ENCODE peak calls at places on chromosomes 11 and 22, in seven cellular contexts. Y, L, Z, H, O, Q and P are unnamed samples.

GRCh38 chr22:10961043-10961860 is 4566.7 kb upstream of the OR11H1 start:
- DNase-seq in Y (no peak), Q (no peak), H (no peak), O (peak), L (no peak), Z (no peak), P (no peak)

GRCh38 chr11:12864316-12865156 is 144.6 kb upstream of the RASSF10 start:
- DNase-seq in Z (peak), Q (peak), H (peak), O (no peak), Y (peak), L (peak), P (peak)

GRCh38 chr11:88411265-88411664 is 73.7 kb upstream of the CTSC start:
- DNase-seq in Z (peak), H (no peak), L (peak), Q (peak), Y (no peak), O (no peak), P (peak)

GRCh38 chr11:548700-549603 is 11.6 kb downstream of the LMNTD2 start:
- DNase-seq in Z (peak), O (no peak), Q (no peak), Y (no peak), H (no peak), L (no peak), P (no peak)

GRCh38 chr11:36196476-36197099 is 92.6 kb downstream of the COMMD9 start:
- DNase-seq in L (no peak), Z (peak), O (no peak), H (no peak), Q (no peak), Y (no peak), P (no peak)

GRCh38 chr11:12694182-12694531 is 19.9 kb downstream of the TEAD1 start:
- DNase-seq in O (peak), Z (peak), Q (no peak), L (no peak), Y (peak), H (no peak), P (no peak)

GRCh38 chr22:45934659-45935341 is 42.2 kb downstream of the WNT7B start:
- DNase-seq in O (no peak), H (no peak), Q (peak), Y (no peak), Z (peak), L (peak), P (peak)

GRCh38 chr11:122784325-122785155 is 53.8 kb upstream of the CRTAM start:
- DNase-seq in Z (peak), O (no peak), Y (no peak), H (no peak), L (peak), Q (peak), P (peak)

GRCh38 chr11:60899021-60899936 is 7.1 kb downstream of the PRPF19 start:
- DNase-seq in Z (peak), L (peak), Q (peak), O (no peak), H (no peak), Y (peak), P (peak)

GRCh38 chr11:61834278-61835004 is 6.3 kb downstream of the FADS2 start:
- DNase-seq in Y (peak), O (no peak), Q (no peak), H (peak), Z (peak), L (no peak), P (peak)

GRCh38 chr11:36075053-36075452 is 131.2 kb downstream of the LDLRAD3 start:
- DNase-seq in O (no peak), Q (no peak), L (peak), Z (peak), H (no peak), Y (no peak), P (peak)

GRCh38 chr22:21694795-21695431 is 29.1 kb downstream of the PPIL2 start:
- DNase-seq in L (no peak), O (no peak), H (no peak), Y (no peak), Q (no peak), Z (no peak), P (no peak)

GRCh38 chr11:56751480-56751879 is 3.0 kb upstream of the OR9G4 start:
- DNase-seq in L (no peak), Q (no peak), O (no peak), H (no peak), Y (no peak), Z (no peak), P (no peak)

GRCh38 chr22:50720861-50721844 is 16.9 kb upstream of the ACR start:
- DNase-seq in Z (no peak), H (no peak), L (no peak), O (no peak), Q (no peak), Y (peak), P (no peak)
- TF ChIP-seq CTCF in Z (no peak), H (no peak), L (no peak), O (no peak), Q (no peak), Y (no peak), P (no peak)

GRCh38 chr22:26636296-26636695 is 14.5 kb downstream of the CRYBA4 start:
- DNase-seq in Z (no peak), H (no peak), Y (no peak), O (no peak), L (no peak), Q (no peak), P (no peak)
- H3K4me3 ChIP-seq in Z (no peak), H (no peak), Y (no peak), O (no peak), L (no peak), Q (no peak), P (no peak)

GRCh38 chr11:69138265-69138664 is 17.5 kb upstream of the SMIM38 start:
- DNase-seq in Y (no peak), Q (peak), O (no peak), H (no peak), L (peak), Z (peak), P (peak)
- TF ChIP-seq CTCF in Y (no peak), Q (no peak), O (no peak), H (no peak), L (no peak), Z (no peak), P (no peak)

GRCh38 chr22:39458443-39459083 is 1.8 kb downstream of the MGAT3 start:
- DNase-seq in Y (no peak), Z (no peak), O (no peak), Q (no peak), H (no peak), L (no peak), P (no peak)

GRCh38 chr22:39459681-39460080 is 2.9 kb downstream of the MGAT3 start:
- DNase-seq in Z (no peak), O (no peak), Q (no peak), L (no peak), H (no peak), Y (no peak), P (no peak)

GRCh38 chr22:39457047-39457545 is 284 bp downstream of the MGAT3 start:
- DNase-seq in Y (no peak), Z (no peak), Q (no peak), L (no peak), O (no peak), H (no peak), P (no peak)

GRCh38 chr22:39456262-39457046 is at the start of gene MGAT3:
- DNase-seq in H (peak), L (no peak), Q (no peak), Y (no peak), Z (no peak), O (no peak), P (no peak)

DNA sequence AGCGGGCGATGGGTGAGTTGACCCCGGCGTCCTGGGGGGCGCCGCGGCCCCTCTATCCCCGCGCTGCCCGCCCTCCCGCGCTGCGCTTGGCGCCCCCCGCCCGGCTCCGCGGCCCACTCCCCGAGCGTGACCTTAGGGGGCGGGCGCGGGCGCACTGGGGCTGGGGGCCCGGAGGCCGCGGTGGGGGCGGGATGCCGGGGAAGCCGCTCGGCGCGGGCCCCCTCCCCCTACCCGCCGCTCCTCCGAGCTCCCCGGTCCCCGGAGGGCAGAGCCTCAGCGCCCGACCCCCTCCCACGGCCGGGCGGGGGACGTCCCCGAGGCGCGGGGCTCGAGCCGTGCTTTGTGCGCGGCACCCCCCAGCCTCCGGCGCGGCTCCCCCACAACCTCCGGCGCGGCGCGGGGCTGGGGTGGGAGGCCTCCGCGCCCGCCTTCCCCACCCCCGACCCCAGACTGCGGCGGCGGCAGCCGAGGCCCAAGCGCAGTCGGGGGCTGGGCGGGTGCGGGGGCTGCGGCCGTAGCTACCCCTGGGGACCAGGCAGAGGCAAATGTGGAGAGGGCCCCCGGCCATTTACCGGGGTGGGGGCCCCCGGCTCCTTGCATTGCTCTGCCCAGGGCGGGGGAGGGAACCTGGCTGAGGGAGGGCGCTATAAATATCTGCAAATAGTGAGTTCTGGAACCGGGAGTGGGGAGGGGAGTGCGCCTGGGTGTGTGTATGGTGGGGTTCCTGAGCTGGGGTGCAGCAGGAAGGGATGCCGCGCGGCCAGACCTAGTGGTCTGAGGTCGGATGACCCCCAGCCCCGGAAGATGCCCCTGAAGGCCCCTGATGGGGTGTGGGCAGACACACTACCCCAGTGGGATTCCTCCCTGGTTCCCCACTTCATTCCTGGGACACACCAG is 982 bp downstream of the MGAT3 start:
- DNase-seq in Q (no peak), Z (no peak), L (no peak), Y (no peak), H (no peak), O (no peak), P (no peak)
- H3K4me3 ChIP-seq in Q (no peak), Z (peak), L (no peak), Y (peak), H (peak), O (peak), P (peak)

DNA sequence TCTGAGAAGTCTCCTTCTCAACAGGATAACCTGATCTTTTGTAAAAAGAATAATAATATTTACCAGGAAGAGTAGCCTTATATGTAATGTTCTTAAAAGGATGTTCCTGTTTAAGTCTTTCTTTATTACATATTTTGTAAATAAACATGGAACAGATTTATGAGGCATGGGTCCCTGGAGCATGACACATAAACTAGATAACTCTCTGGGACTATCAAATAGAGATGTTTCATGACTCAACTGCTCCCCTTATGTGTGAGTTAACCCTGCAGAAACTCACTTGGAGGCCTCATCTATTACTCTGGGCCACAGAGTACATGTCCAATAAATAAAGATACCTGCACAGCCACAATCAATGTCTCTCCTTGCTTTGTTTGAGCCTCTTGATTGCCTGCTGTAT is 64.6 kb downstream of the GDPD4 start:
- DNase-seq in Z (no peak), L (no peak), Y (no peak), O (no peak), H (no peak), Q (no peak), P (no peak)
- TF ChIP-seq CTCF in Z (no peak), L (no peak), Y (no peak), O (no peak), H (no peak), Q (no peak), P (no peak)

GRCh38 chr11:128891410-128891861 is 280 bp downstream of the KCNJ5 start:
- DNase-seq in Z (no peak), L (peak), Q (no peak), Y (peak), H (no peak), O (no peak), P (no peak)
- H3K4me3 ChIP-seq in Z (no peak), L (peak), Q (no peak), Y (peak), H (no peak), O (peak), P (no peak)